ENCODE peak calls at places on chromosomes 5 and 9, in six cellular contexts. One of them, this sample, is unnamed. For H3K36me3, the result is how much of the 10 kb centered on the place peaks cover.

GRCh38 chr9:87193925-87194380 is 246.6 kb upstream of the GAS1 start:
- DNase-seq in cardiac muscle cell: peak
- DNase-seq in endodermal cell: no peak
- DNase-seq in mesendoderm: no peak
- DNase-seq in stomach: no peak
- DNase-seq in adrenal gland: no peak
- DNase-seq in this sample: peak

GRCh38 chr9:135990468-135991429 is 29.6 kb upstream of the UBAC1 start:
- DNase-seq in adrenal gland: peak
- DNase-seq in cardiac muscle cell: peak
- DNase-seq in endodermal cell: peak
- DNase-seq in mesendoderm: peak
- DNase-seq in stomach: peak
- DNase-seq in this sample: peak

GRCh38 chr9:133403766-133404439 is 13.9 kb downstream of the REXO4 start:
- DNase-seq in mesendoderm: peak
- DNase-seq in stomach: peak
- DNase-seq in cardiac muscle cell: no peak
- DNase-seq in endodermal cell: peak
- DNase-seq in adrenal gland: no peak
- DNase-seq in this sample: no peak

GRCh38 chr5:86864022-86864421 is 246.3 kb downstream of the COX7C start:
- DNase-seq in stomach: no peak
- DNase-seq in cardiac muscle cell: no peak
- DNase-seq in endodermal cell: no peak
- DNase-seq in mesendoderm: no peak
- DNase-seq in adrenal gland: no peak
- DNase-seq in this sample: no peak

GRCh38 chr5:59188415-59189225 is 605.7 kb downstream of the RAB3C start:
- DNase-seq in cardiac muscle cell: peak
- DNase-seq in mesendoderm: peak
- DNase-seq in adrenal gland: peak
- DNase-seq in endodermal cell: peak
- DNase-seq in stomach: peak
- DNase-seq in this sample: peak

GRCh38 chr5:172617817-172618216 is 23.2 kb upstream of the NEURL1B start:
- DNase-seq in mesendoderm: no peak
- DNase-seq in cardiac muscle cell: no peak
- DNase-seq in stomach: no peak
- DNase-seq in adrenal gland: no peak
- DNase-seq in endodermal cell: no peak
- DNase-seq in this sample: no peak

GRCh38 chr5:171580506-171581265 is 161.2 kb downstream of the FGF18 start:
- DNase-seq in stomach: no peak
- DNase-seq in cardiac muscle cell: peak
- DNase-seq in adrenal gland: no peak
- DNase-seq in endodermal cell: no peak
- DNase-seq in mesendoderm: no peak
- DNase-seq in this sample: peak

GRCh38 chr5:124754206-124754927 is 7.9 kb upstream of the ZNF608 start:
- DNase-seq in adrenal gland: no peak
- DNase-seq in mesendoderm: no peak
- DNase-seq in cardiac muscle cell: no peak
- DNase-seq in endodermal cell: no peak
- DNase-seq in stomach: no peak
- DNase-seq in this sample: peak

GRCh38 chr5:60184599-60184998 is 291.1 kb upstream of the PDE4D start:
- DNase-seq in endodermal cell: no peak
- DNase-seq in cardiac muscle cell: no peak
- DNase-seq in adrenal gland: no peak
- DNase-seq in mesendoderm: no peak
- DNase-seq in stomach: no peak
- DNase-seq in this sample: peak

GRCh38 chr9:3331801-3332200 is 194.0 kb downstream of the RFX3 start:
- DNase-seq in mesendoderm: peak
- DNase-seq in cardiac muscle cell: peak
- DNase-seq in stomach: no peak
- DNase-seq in endodermal cell: peak
- DNase-seq in adrenal gland: no peak
- DNase-seq in this sample: peak

GRCh38 chr9:132243156-132244074 is 81.6 kb downstream of the NTNG2 start:
- DNase-seq in endodermal cell: no peak
- DNase-seq in adrenal gland: peak
- DNase-seq in stomach: no peak
- DNase-seq in cardiac muscle cell: no peak
- DNase-seq in mesendoderm: no peak
- DNase-seq in this sample: no peak

GRCh38 chr9:35909687-35910612 is 660 bp downstream of the SPAAR start:
- DNase-seq in mesendoderm: peak
- DNase-seq in endodermal cell: peak
- DNase-seq in adrenal gland: no peak
- DNase-seq in cardiac muscle cell: no peak
- DNase-seq in stomach: no peak
- DNase-seq in this sample: no peak

GRCh38 chr5:54760182-54760935 is 225.0 kb downstream of the ESM1 start:
- DNase-seq in stomach: no peak
- DNase-seq in adrenal gland: no peak
- DNase-seq in endodermal cell: no peak
- DNase-seq in cardiac muscle cell: no peak
- DNase-seq in mesendoderm: no peak
- DNase-seq in this sample: peak

GRCh38 chr9:105967798-105968197 is 273.5 kb downstream of the TMEM38B start:
- DNase-seq in endodermal cell: no peak
- DNase-seq in mesendoderm: no peak
- DNase-seq in cardiac muscle cell: no peak
- DNase-seq in adrenal gland: no peak
- DNase-seq in stomach: no peak
- DNase-seq in this sample: no peak

GRCh38 chr5:135386096-135386495 is 12.9 kb downstream of the MACROH2A1 start:
- DNase-seq in stomach: no peak
- DNase-seq in cardiac muscle cell: no peak
- DNase-seq in mesendoderm: no peak
- DNase-seq in endodermal cell: no peak
- DNase-seq in adrenal gland: no peak
- DNase-seq in this sample: peak

GRCh38 chr9:35801328-35802128 is 10.1 kb downstream of the NPR2 start:
- DNase-seq in stomach: no peak
- DNase-seq in endodermal cell: no peak
- DNase-seq in mesendoderm: peak
- DNase-seq in adrenal gland: no peak
- DNase-seq in cardiac muscle cell: no peak
- DNase-seq in this sample: no peak

DNA sequence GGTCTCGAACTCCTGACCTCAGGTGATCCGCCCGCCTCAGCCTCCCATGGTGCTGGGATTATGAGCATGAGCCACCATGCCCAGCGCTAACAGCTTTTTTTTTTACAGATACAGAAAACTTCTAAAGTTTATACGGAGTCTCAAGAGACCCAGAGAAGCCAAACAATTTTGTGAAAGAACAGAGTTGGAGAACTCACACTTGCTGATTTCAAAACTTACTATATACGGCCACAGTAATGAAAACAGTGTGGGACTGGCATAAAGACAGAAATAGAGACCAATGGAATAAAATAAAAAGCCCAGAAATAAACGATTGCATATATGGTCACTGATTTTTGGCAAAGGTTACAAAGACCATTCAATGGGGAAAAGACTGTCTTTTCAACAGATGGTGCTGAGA is 85.6 kb upstream of the CACNA1B start:
- DNase-seq in mesendoderm: no peak
- DNase-seq in adrenal gland: no peak
- DNase-seq in stomach: no peak
- DNase-seq in cardiac muscle cell: no peak
- DNase-seq in endodermal cell: no peak
- DNase-seq in this sample: no peak
- H3K36me3 ChIP-seq in mesendoderm: under half
- H3K36me3 ChIP-seq in adrenal gland: half or more
- H3K36me3 ChIP-seq in stomach: half or more
- H3K36me3 ChIP-seq in cardiac muscle cell: under half
- H3K36me3 ChIP-seq in endodermal cell: half or more
- H3K36me3 ChIP-seq in this sample: under half

DNA sequence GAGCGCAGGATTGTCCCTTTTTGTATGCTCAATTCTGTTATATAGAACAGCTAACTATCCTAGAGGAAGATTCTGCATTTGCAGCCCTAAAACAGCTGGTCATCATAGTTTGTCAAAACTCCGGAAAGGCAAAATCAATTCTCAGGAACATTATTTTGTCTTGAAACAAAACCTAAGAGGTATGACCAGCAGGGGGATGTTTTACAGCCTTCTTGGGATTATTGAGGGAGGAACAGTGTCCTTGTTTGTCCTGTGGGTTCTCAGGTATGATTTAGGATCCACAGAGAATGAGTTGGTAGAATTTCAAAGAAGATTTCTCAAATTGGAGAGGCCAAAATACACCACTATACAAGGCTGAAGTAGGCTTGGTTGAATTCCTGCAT is 136.4 kb downstream of the ZSWIM6 start:
- DNase-seq in adrenal gland: no peak
- DNase-seq in cardiac muscle cell: no peak
- DNase-seq in mesendoderm: peak
- DNase-seq in endodermal cell: no peak
- DNase-seq in stomach: no peak
- DNase-seq in this sample: no peak
- H3K36me3 ChIP-seq in adrenal gland: under half
- H3K36me3 ChIP-seq in cardiac muscle cell: under half
- H3K36me3 ChIP-seq in mesendoderm: under half
- H3K36me3 ChIP-seq in endodermal cell: under half
- H3K36me3 ChIP-seq in stomach: under half
- H3K36me3 ChIP-seq in this sample: under half

GRCh38 chr9:93126151-93126781 is 7.8 kb downstream of the NINJ1 start:
- DNase-seq in mesendoderm: no peak
- DNase-seq in endodermal cell: peak
- DNase-seq in cardiac muscle cell: no peak
- DNase-seq in adrenal gland: peak
- DNase-seq in stomach: no peak
- DNase-seq in this sample: no peak

GRCh38 chr9:93125331-93125894 is 8.6 kb downstream of the NINJ1 start:
- DNase-seq in mesendoderm: no peak
- DNase-seq in endodermal cell: no peak
- DNase-seq in cardiac muscle cell: no peak
- DNase-seq in stomach: no peak
- DNase-seq in adrenal gland: peak
- DNase-seq in this sample: no peak

GRCh38 chr9:93122721-93123221 is 11.3 kb downstream of the NINJ1 start:
- DNase-seq in stomach: no peak
- DNase-seq in endodermal cell: peak
- DNase-seq in adrenal gland: peak
- DNase-seq in mesendoderm: no peak
- DNase-seq in cardiac muscle cell: no peak
- DNase-seq in this sample: no peak

GRCh38 chr9:93123561-93124283 is 10.3 kb downstream of the NINJ1 start:
- DNase-seq in adrenal gland: peak
- DNase-seq in stomach: no peak
- DNase-seq in mesendoderm: no peak
- DNase-seq in cardiac muscle cell: no peak
- DNase-seq in endodermal cell: peak
- DNase-seq in this sample: no peak

DNA sequence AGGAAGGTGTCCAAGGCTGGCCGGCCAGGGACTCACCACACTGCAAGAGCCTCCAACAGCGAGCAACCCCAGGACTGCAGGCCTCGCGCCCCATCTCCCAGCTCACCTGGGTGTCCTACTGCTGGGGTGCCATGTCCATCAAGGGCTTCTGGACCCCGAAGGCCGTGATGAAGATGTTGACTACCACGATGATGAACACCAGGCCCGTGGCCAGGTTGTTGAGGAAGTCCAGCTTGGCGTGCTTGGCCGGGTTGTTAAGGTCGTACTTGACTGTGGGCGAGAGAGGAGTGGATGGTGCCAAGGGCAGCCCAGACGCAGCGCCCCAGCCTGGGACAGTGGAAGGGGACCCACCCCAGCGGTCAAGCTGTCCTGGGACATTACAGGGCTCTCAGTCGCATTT is 9.3 kb downstream of the NINJ1 start:
- DNase-seq in adrenal gland: peak
- DNase-seq in mesendoderm: no peak
- DNase-seq in endodermal cell: peak
- DNase-seq in stomach: no peak
- DNase-seq in cardiac muscle cell: no peak
- DNase-seq in this sample: no peak
- H3K36me3 ChIP-seq in adrenal gland: half or more
- H3K36me3 ChIP-seq in mesendoderm: under half
- H3K36me3 ChIP-seq in endodermal cell: under half
- H3K36me3 ChIP-seq in stomach: half or more
- H3K36me3 ChIP-seq in cardiac muscle cell: under half
- H3K36me3 ChIP-seq in this sample: under half

GRCh38 chr5:77028631-77029375 is 1.4 kb upstream of the AGGF1 start:
- DNase-seq in mesendoderm: no peak
- DNase-seq in endodermal cell: no peak
- DNase-seq in adrenal gland: no peak
- DNase-seq in cardiac muscle cell: no peak
- DNase-seq in stomach: no peak
- DNase-seq in this sample: no peak
- H3K36me3 ChIP-seq in mesendoderm: under half
- H3K36me3 ChIP-seq in endodermal cell: under half
- H3K36me3 ChIP-seq in adrenal gland: under half
- H3K36me3 ChIP-seq in cardiac muscle cell: under half
- H3K36me3 ChIP-seq in stomach: under half
- H3K36me3 ChIP-seq in this sample: under half

GRCh38 chr5:112883192-112883591 is 22.1 kb downstream of the SRP19 start:
- DNase-seq in adrenal gland: no peak
- DNase-seq in cardiac muscle cell: no peak
- DNase-seq in endodermal cell: no peak
- DNase-seq in mesendoderm: no peak
- DNase-seq in stomach: no peak
- DNase-seq in this sample: no peak
- H3K36me3 ChIP-seq in adrenal gland: half or more
- H3K36me3 ChIP-seq in cardiac muscle cell: under half
- H3K36me3 ChIP-seq in endodermal cell: half or more
- H3K36me3 ChIP-seq in mesendoderm: under half
- H3K36me3 ChIP-seq in stomach: half or more
- H3K36me3 ChIP-seq in this sample: under half

GRCh38 chr9:129637102-129637501 is 4.8 kb downstream of the ASB6 start:
- DNase-seq in stomach: no peak
- DNase-seq in cardiac muscle cell: no peak
- DNase-seq in adrenal gland: no peak
- DNase-seq in mesendoderm: no peak
- DNase-seq in endodermal cell: no peak
- DNase-seq in this sample: no peak

GRCh38 chr9:129637673-129638439 is 4.1 kb downstream of the ASB6 start:
- DNase-seq in adrenal gland: peak
- DNase-seq in stomach: no peak
- DNase-seq in cardiac muscle cell: no peak
- DNase-seq in endodermal cell: no peak
- DNase-seq in mesendoderm: no peak
- DNase-seq in this sample: no peak

GRCh38 chr9:129633207-129633606 is 7.2 kb downstream of the NTMT1 start:
- DNase-seq in endodermal cell: no peak
- DNase-seq in mesendoderm: no peak
- DNase-seq in cardiac muscle cell: no peak
- DNase-seq in adrenal gland: no peak
- DNase-seq in stomach: no peak
- DNase-seq in this sample: no peak

GRCh38 chr9:129633848-129634247 is 7.9 kb downstream of the NTMT1 start:
- DNase-seq in adrenal gland: no peak
- DNase-seq in stomach: no peak
- DNase-seq in endodermal cell: no peak
- DNase-seq in mesendoderm: no peak
- DNase-seq in cardiac muscle cell: no peak
- DNase-seq in this sample: no peak

GRCh38 chr9:129635099-129635803 is 6.7 kb downstream of the ASB6 start:
- DNase-seq in stomach: no peak
- DNase-seq in endodermal cell: no peak
- DNase-seq in mesendoderm: no peak
- DNase-seq in cardiac muscle cell: no peak
- DNase-seq in adrenal gland: no peak
- DNase-seq in this sample: no peak
- H3K36me3 ChIP-seq in stomach: half or more
- H3K36me3 ChIP-seq in endodermal cell: half or more
- H3K36me3 ChIP-seq in mesendoderm: under half
- H3K36me3 ChIP-seq in cardiac muscle cell: under half
- H3K36me3 ChIP-seq in adrenal gland: half or more
- H3K36me3 ChIP-seq in this sample: under half

GRCh38 chr9:15475923-15476536 is 34.7 kb downstream of the PSIP1 start:
- DNase-seq in adrenal gland: no peak
- DNase-seq in endodermal cell: no peak
- DNase-seq in mesendoderm: no peak
- DNase-seq in cardiac muscle cell: no peak
- DNase-seq in stomach: no peak
- DNase-seq in this sample: no peak
- H3K36me3 ChIP-seq in adrenal gland: under half
- H3K36me3 ChIP-seq in endodermal cell: half or more
- H3K36me3 ChIP-seq in mesendoderm: under half
- H3K36me3 ChIP-seq in cardiac muscle cell: under half
- H3K36me3 ChIP-seq in stomach: under half
- H3K36me3 ChIP-seq in this sample: under half

This sample was measured in fibroblast of lung.